ENCODE peak calls at places on chromosome 11, in five cellular contexts. M is activated CD8-positive, alpha-beta memory T cell treated with anti-CD3 and anti-CD28 coated beads for 24 hours; W is activated naive CD4-positive, alpha-beta T cell; U is ELF-1; J is HS-27A. G is an unnamed sample.

GRCh38 chr11:16881766-16882165 is 132.4 kb downstream of the PLEKHA7 start:
- DNase-seq in W (no peak), M (no peak), J (no peak), U (no peak), G (no peak)

GRCh38 chr11:57071829-57072228 is 83.1 kb downstream of the OR5AK2 start:
- DNase-seq in U (no peak), J (peak), W (no peak), M (no peak), G (no peak)

GRCh38 chr11:17639091-17639490 is 80.3 kb upstream of the MYOD1 start:
- DNase-seq in M (no peak), J (no peak), W (no peak), U (no peak), G (no peak)

GRCh38 chr11:46306296-46306853 is 28.9 kb downstream of the CREB3L1 start:
- DNase-seq in W (no peak), U (no peak), M (no peak), J (no peak), G (no peak)

GRCh38 chr11:28058333-28058732 is 49.6 kb downstream of the KIF18A start:
- DNase-seq in M (no peak), U (peak), W (no peak), J (no peak), G (no peak)

GRCh38 chr11:66559862-66560676 is 8.3 kb downstream of the CTSF start:
- DNase-seq in W (no peak), M (no peak), U (no peak), J (no peak), G (no peak)

GRCh38 chr11:62077136-62077535 is 46.7 kb upstream of the INCENP start:
- DNase-seq in U (no peak), W (no peak), M (no peak), J (no peak), G (no peak)

GRCh38 chr11:113932788-113933187 is 28.2 kb downstream of the HTR3B start:
- DNase-seq in W (no peak), M (no peak), J (no peak), U (peak), G (no peak)

GRCh38 chr11:121886956-121887355 is 229.1 kb downstream of the BLID start:
- DNase-seq in W (no peak), M (no peak), U (no peak), J (no peak), G (no peak)

GRCh38 chr11:30091728-30092127 is 74.9 kb upstream of the KCNA4 start:
- DNase-seq in U (no peak), W (no peak), M (no peak), J (no peak), G (no peak)

GRCh38 chr11:12079726-12080556 is 30.4 kb upstream of the MICAL2 start:
- DNase-seq in M (no peak), U (no peak), W (no peak), J (peak), G (no peak)

GRCh38 chr11:72629266-72629665 is 45.0 kb downstream of the PDE2A start:
- DNase-seq in U (no peak), M (no peak), W (no peak), J (no peak), G (no peak)

GRCh38 chr11:116691779-116692178 is 81.0 kb downstream of the BUD13 start:
- DNase-seq in J (no peak), W (peak), M (peak), U (peak), G (peak)